ENCODE peak calls at places on chromosomes 4 and X, in ten cellular contexts. G, I, Q, J, D, M, L, H, U and N are unnamed samples. For H3K4me1, the result is how much of the 10 kb centered on the place peaks cover.

GRCh38 chr4:90543419-90544170 is 416.4 kb downstream of the CCSER1 start:
- DNase-seq in L (no peak), H (no peak), J (no peak), I (no peak), G (no peak), U (no peak), Q (no peak), D (no peak), M (no peak), N (no peak)

GRCh38 chrX:10597871-10598270 is 22.5 kb downstream of the MID1 start:
- DNase-seq in G (peak), L (peak), D (no peak), I (no peak), Q (no peak), J (no peak), H (no peak), M (no peak), U (no peak), N (no peak)

GRCh38 chrX:134544614-134545255 is 84.8 kb downstream of the HPRT1 start:
- DNase-seq in H (no peak), L (no peak), M (no peak), I (no peak), G (no peak), Q (no peak), U (peak), D (no peak), J (no peak), N (no peak)

GRCh38 chrX:18793601-18794089 is 86.2 kb downstream of the PPEF1 start:
- DNase-seq in D (no peak), H (no peak), L (no peak), U (no peak), J (no peak), G (no peak), M (no peak), Q (no peak), I (no peak), N (no peak)

GRCh38 chr4:183831026-183831446 is 74.1 kb upstream of the STOX2 start:
- DNase-seq in M (no peak), H (no peak), G (no peak), I (peak), D (no peak), L (no peak), U (no peak), Q (peak), J (no peak), N (no peak)

GRCh38 chr4:101284546-101284945 is 62.8 kb downstream of the PPP3CA start:
- DNase-seq in D (no peak), J (no peak), U (no peak), M (no peak), H (no peak), G (no peak), L (no peak), I (no peak), Q (no peak), N (no peak)

GRCh38 chr4:33052241-33052640 is 2332.1 kb downstream of the PCDH7 start:
- DNase-seq in U (no peak), M (no peak), Q (no peak), L (no peak), D (no peak), G (no peak), I (no peak), J (no peak), H (no peak), N (no peak)

GRCh38 chrX:100410083-100410590 is at the start of gene PCDH19:
- DNase-seq in I (peak), M (peak), D (no peak), L (peak), U (peak), Q (peak), G (no peak), J (no peak), H (peak), N (no peak)

GRCh38 chr4:118955515-118955914 is 66.9 kb downstream of the SYNPO2 start:
- DNase-seq in Q (no peak), I (no peak), D (no peak), G (no peak), U (no peak), J (no peak), M (no peak), L (no peak), H (no peak), N (no peak)

GRCh38 chrX:16807548-16807947 is 21.3 kb downstream of the TXLNG start:
- DNase-seq in Q (no peak), M (no peak), L (peak), G (no peak), D (no peak), H (no peak), U (no peak), J (no peak), I (no peak), N (no peak)

GRCh38 chr4:111601671-111602070 is 543.6 kb upstream of the FAM241A start:
- DNase-seq in U (no peak), I (no peak), Q (no peak), D (no peak), G (no peak), J (no peak), M (no peak), H (no peak), L (peak), N (no peak)

GRCh38 chr4:151850751-151851150 is 89.9 kb upstream of the GATB start:
- DNase-seq in L (no peak), H (no peak), I (no peak), J (no peak), D (no peak), M (no peak), U (no peak), G (no peak), Q (no peak), N (no peak)

GRCh38 chr4:143336828-143337599 is at the start of gene GAB1:
- DNase-seq in U (peak), J (no peak), D (peak), Q (peak), I (peak), H (peak), G (peak), M (peak), L (peak), N (peak)

GRCh38 chrX:108019382-108019857 is 25.4 kb upstream of the VSIG1 start:
- DNase-seq in Q (no peak), M (no peak), L (no peak), U (no peak), D (no peak), I (no peak), J (peak), G (no peak), H (no peak), N (no peak)

GRCh38 chr4:94410678-94411206 is 41.0 kb upstream of the PDLIM5 start:
- DNase-seq in J (no peak), H (peak), G (no peak), Q (peak), M (peak), L (no peak), U (peak), I (peak), D (peak), N (peak)

GRCh38 chrX:10579753-10580060 is 40.7 kb downstream of the MID1 start:
- DNase-seq in Q (no peak), M (no peak), I (no peak), G (no peak), H (no peak), J (no peak), U (no peak), D (no peak), L (peak), N (no peak)

GRCh38 chrX:78092296-78092695 is 11.8 kb upstream of the PGK1 start:
- DNase-seq in L (peak), H (no peak), G (peak), Q (no peak), M (no peak), I (no peak), J (no peak), D (no peak), U (no peak), N (no peak)

GRCh38 chr4:127307996-127308395 is 324.8 kb upstream of the INTU start:
- DNase-seq in L (no peak), U (no peak), J (no peak), H (no peak), M (no peak), I (no peak), D (no peak), Q (no peak), G (no peak), N (no peak)

GRCh38 chr4:169045862-169046584 is 36.0 kb upstream of the CBR4 start:
- DNase-seq in M (no peak), G (no peak), J (no peak), U (no peak), L (no peak), H (no peak), I (no peak), Q (no peak), D (no peak), N (no peak)

GRCh38 chrX:88284844-88285243 is 462.2 kb upstream of the CPXCR1 start:
- DNase-seq in J (no peak), I (no peak), M (no peak), U (no peak), Q (no peak), G (no peak), H (no peak), L (no peak), D (no peak), N (no peak)

GRCh38 chr4:132646186-132646585 is 502.9 kb upstream of the PCDH10 start:
- DNase-seq in Q (no peak), D (no peak), H (no peak), U (no peak), M (no peak), L (no peak), G (no peak), J (no peak), I (no peak), N (no peak)

GRCh38 chr4:152778656-152779512 is 646 bp downstream of the TIGD4 start:
- DNase-seq in U (peak), M (peak), J (peak), Q (peak), D (peak), G (peak), H (no peak), L (peak), I (no peak), N (no peak)

GRCh38 chr4:57097711-57098110 is 12.5 kb downstream of the IGFBP7 start:
- DNase-seq in Q (no peak), U (no peak), D (no peak), G (no peak), M (no peak), H (no peak), I (no peak), L (no peak), J (no peak), N (no peak)
- H3K4me1 ChIP-seq in Q (half or more), U (half or more), D (half or more), G (under half), M (half or more), H (under half), I (under half), L (under half), J (under half), N (half or more)

GRCh38 chr4:186714006-186714675 is 9.5 kb downstream of the FAT1 start:
- DNase-seq in G (no peak), H (no peak), I (no peak), L (no peak), M (no peak), J (no peak), U (no peak), Q (peak), D (no peak), N (no peak)

GRCh38 chr4:186712690-186713089 is 11.0 kb downstream of the FAT1 start:
- DNase-seq in U (no peak), L (no peak), M (no peak), H (no peak), G (no peak), I (no peak), Q (no peak), J (no peak), D (no peak), N (no peak)

GRCh38 chr4:186717556-186717955 is 6.1 kb downstream of the FAT1 start:
- DNase-seq in Q (no peak), J (no peak), D (no peak), I (no peak), M (no peak), H (no peak), L (no peak), U (no peak), G (no peak), N (no peak)

GRCh38 chr4:186710521-186711119 is 13.0 kb downstream of the FAT1 start:
- DNase-seq in L (no peak), D (no peak), I (no peak), G (no peak), H (no peak), M (no peak), Q (no peak), J (no peak), U (no peak), N (no peak)

DNA sequence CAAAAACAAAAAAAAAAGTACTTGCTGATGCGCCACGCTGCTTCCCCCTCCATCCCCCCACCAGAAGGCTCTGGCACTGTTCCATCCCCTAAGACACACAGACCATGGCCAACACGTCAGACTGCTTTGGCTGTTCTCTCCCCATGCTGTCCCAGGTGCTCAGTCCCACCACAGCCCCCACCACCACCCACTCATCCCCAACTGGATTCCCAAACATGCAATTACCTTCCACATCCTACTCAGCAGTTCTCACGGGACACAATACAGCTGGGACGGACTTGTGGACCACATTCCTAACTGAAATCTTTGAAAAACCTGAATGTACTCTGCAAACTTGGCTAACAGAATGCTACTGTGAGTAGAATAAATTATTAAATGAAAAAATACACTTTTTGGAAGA is 8.6 kb downstream of the FAT1 start:
- DNase-seq in J (no peak), M (no peak), H (no peak), L (no peak), I (no peak), G (no peak), Q (no peak), D (no peak), U (no peak), N (no peak)
- H3K4me1 ChIP-seq in J (under half), M (under half), H (under half), L (under half), I (under half), G (under half), Q (under half), D (under half), U (under half), N (under half)

GRCh38 chr4:8558080-8558960 is 21.9 kb upstream of the GPR78 start:
- DNase-seq in D (no peak), Q (no peak), I (no peak), L (no peak), U (peak), M (no peak), H (no peak), J (no peak), G (no peak), N (no peak)

GRCh38 chr4:8559011-8559410 is 21.2 kb upstream of the GPR78 start:
- DNase-seq in D (no peak), H (no peak), U (peak), L (no peak), J (no peak), Q (no peak), G (no peak), M (no peak), I (no peak), N (no peak)

GRCh38 chr4:8560265-8561047 is 19.7 kb upstream of the GPR78 start:
- DNase-seq in L (no peak), I (no peak), U (peak), Q (no peak), M (no peak), D (no peak), J (no peak), H (no peak), G (no peak), N (no peak)

GRCh38 chr4:8557151-8558076 is 22.8 kb upstream of the GPR78 start:
- DNase-seq in L (no peak), D (no peak), M (no peak), G (no peak), H (no peak), J (no peak), Q (no peak), U (peak), I (no peak), N (no peak)

GRCh38 chr4:8559524-8560264 is 20.5 kb upstream of the GPR78 start:
- DNase-seq in M (no peak), D (no peak), L (no peak), H (no peak), J (no peak), I (no peak), U (peak), Q (no peak), G (no peak), N (no peak)
- H3K4me1 ChIP-seq in M (under half), D (under half), L (under half), H (under half), J (under half), I (under half), U (under half), Q (under half), G (under half), N (under half)

GRCh38 chr4:88698539-88698938 is 910 bp upstream of the NAP1L5 start:
- DNase-seq in M (no peak), U (peak), L (no peak), J (no peak), I (no peak), D (no peak), G (no peak), Q (no peak), H (no peak), N (no peak)
- H3K4me1 ChIP-seq in M (under half), U (under half), L (under half), J (under half), I (under half), D (under half), G (under half), Q (under half), H (under half), N (under half)